ENCODE peak calls at places on chromosomes 2 and 18, in four cellular contexts. One of them, this sample, is unnamed.
A peak's percentile ranks its signal among the peaks of the same experiment; 100 is the strongest.

GRCh38 chr2:181954538-181954883 is 31.1 kb upstream of the PPP1R1C start:
- DNase-seq in 8988T: no peak
- DNase-seq in PC-9: no peak
- DNase-seq in psoas muscle: no peak
- DNase-seq in this sample: no peak

GRCh38 chr18:63131106-63131943 is 188.2 kb downstream of the BCL2 start:
- DNase-seq in 8988T: no peak
- DNase-seq in PC-9: no peak
- DNase-seq in psoas muscle: no peak
- DNase-seq in this sample: peak; percentile 27

GRCh38 chr2:189673661-189674373 is 653 bp upstream of the ANKAR start:
- DNase-seq in 8988T: no peak
- DNase-seq in PC-9: no peak
- DNase-seq in psoas muscle: no peak
- DNase-seq in this sample: no peak

GRCh38 chr2:217481577-217481976 is 521.2 kb downstream of the TNS1 start:
- DNase-seq in 8988T: no peak
- DNase-seq in PC-9: no peak
- DNase-seq in psoas muscle: no peak
- DNase-seq in this sample: no peak

GRCh38 chr18:35071819-35072247 is 30.6 kb downstream of the MAPRE2 start:
- DNase-seq in 8988T: no peak
- DNase-seq in PC-9: no peak
- DNase-seq in psoas muscle: no peak
- DNase-seq in this sample: peak; percentile 51

GRCh38 chr18:55998071-55998522 is 410.1 kb upstream of the TCF4 start:
- DNase-seq in 8988T: no peak
- DNase-seq in PC-9: peak; percentile 76
- DNase-seq in psoas muscle: no peak
- DNase-seq in this sample: no peak

GRCh38 chr2:66694087-66694858 is 259.3 kb downstream of the MEIS1 start:
- DNase-seq in 8988T: no peak
- DNase-seq in PC-9: no peak
- DNase-seq in psoas muscle: no peak
- DNase-seq in this sample: no peak

GRCh38 chr2:3001595-3002184 is 375.9 kb downstream of the EIPR1 start:
- DNase-seq in 8988T: no peak
- DNase-seq in PC-9: no peak
- DNase-seq in psoas muscle: no peak
- DNase-seq in this sample: no peak

GRCh38 chr2:65261676-65262075 is 34.0 kb downstream of the ACTR2 start:
- DNase-seq in 8988T: no peak
- DNase-seq in PC-9: no peak
- DNase-seq in psoas muscle: no peak
- DNase-seq in this sample: no peak

GRCh38 chr2:231199219-231199618 is 788 bp downstream of the ARMC9 start:
- DNase-seq in 8988T: no peak
- DNase-seq in PC-9: no peak
- DNase-seq in psoas muscle: no peak
- DNase-seq in this sample: no peak

GRCh38 chr18:58221060-58221725 is 177.2 kb downstream of the NEDD4L start:
- DNase-seq in 8988T: peak; percentile 18
- DNase-seq in PC-9: peak; percentile 93
- DNase-seq in psoas muscle: no peak
- DNase-seq in this sample: no peak

GRCh38 chr2:17736989-17737388 is 16.6 kb downstream of the SMC6 start:
- DNase-seq in 8988T: no peak
- DNase-seq in PC-9: no peak
- DNase-seq in psoas muscle: no peak
- DNase-seq in this sample: no peak

GRCh38 chr2:224518806-224519580 is 66.2 kb downstream of the CUL3 start:
- DNase-seq in 8988T: no peak
- DNase-seq in PC-9: peak; percentile 50
- DNase-seq in psoas muscle: no peak
- DNase-seq in this sample: no peak

GRCh38 chr2:46256563-46257142 is 40.6 kb upstream of the EPAS1 start:
- DNase-seq in 8988T: no peak
- DNase-seq in PC-9: no peak
- DNase-seq in psoas muscle: no peak
- DNase-seq in this sample: no peak

GRCh38 chr18:24190590-24190989 is 51.7 kb downstream of the CABYR start:
- DNase-seq in 8988T: no peak
- DNase-seq in PC-9: no peak
- DNase-seq in psoas muscle: no peak
- DNase-seq in this sample: no peak

GRCh38 chr2:60794271-60794863 is 38.3 kb downstream of the PAPOLG start:
- DNase-seq in 8988T: no peak
- DNase-seq in PC-9: no peak
- DNase-seq in psoas muscle: no peak
- DNase-seq in this sample: no peak

GRCh38 chr2:23007836-23008235 is 377.1 kb upstream of the KLHL29 start:
- DNase-seq in 8988T: no peak
- DNase-seq in PC-9: peak; percentile 28
- DNase-seq in psoas muscle: no peak
- DNase-seq in this sample: no peak

GRCh38 chr2:232523682-232524597 is 2.0 kb upstream of the CHRND start:
- DNase-seq in 8988T: peak; percentile 74
- DNase-seq in PC-9: no peak
- DNase-seq in psoas muscle: peak; percentile 59
- DNase-seq in this sample: no peak

GRCh38 chr2:67400560-67401464 is 3.7 kb downstream of the ETAA1 start:
- DNase-seq in 8988T: no peak
- DNase-seq in PC-9: peak; percentile 65
- DNase-seq in psoas muscle: no peak
- DNase-seq in this sample: no peak

GRCh38 chr18:48825101-48825745 is 125.5 kb downstream of the SMAD7 start:
- DNase-seq in 8988T: no peak
- DNase-seq in PC-9: no peak
- DNase-seq in psoas muscle: no peak
- DNase-seq in this sample: peak; percentile 2

GRCh38 chr2:234989183-234989701 is 37.4 kb downstream of the SH3BP4 start:
- DNase-seq in 8988T: no peak
- DNase-seq in PC-9: peak; percentile 64
- DNase-seq in psoas muscle: peak; percentile 78
- DNase-seq in this sample: peak; percentile 68

GRCh38 chr2:168009900-168010299 is 237.5 kb downstream of the STK39 start:
- DNase-seq in 8988T: no peak
- DNase-seq in PC-9: no peak
- DNase-seq in psoas muscle: no peak
- DNase-seq in this sample: no peak

GRCh38 chr2:37389984-37390765 is 45.7 kb downstream of the QPCT start:
- DNase-seq in 8988T: peak; percentile 44
- DNase-seq in PC-9: peak; percentile 91
- DNase-seq in psoas muscle: no peak
- DNase-seq in this sample: no peak